ENCODE peak calls at places on chromosomes 16 and 17, in four cellular contexts. J, D, K and Q are unnamed samples.

GRCh38 chr16:52494145-52494544 is 52.8 kb downstream of the TOX3 start:
- DNase-seq in K (no peak), J (no peak), D (no peak), Q (no peak)

GRCh38 chr17:57401556-57402488 is 145.5 kb downstream of the MSI2 start:
- DNase-seq in K (no peak), J (no peak), D (no peak), Q (no peak)

GRCh38 chr16:17666293-17666692 is 195.5 kb upstream of the XYLT1 start:
- DNase-seq in D (no peak), J (no peak), K (no peak), Q (no peak)

GRCh38 chr16:50367777-50368409 is 895 bp downstream of the BRD7 start:
- DNase-seq in K (no peak), J (no peak), D (peak; percentile 56), Q (no peak)

GRCh38 chr16:84738255-84739038 is 38.6 kb downstream of the USP10 start:
- DNase-seq in K (peak; percentile 85), D (peak; percentile 81), J (peak; percentile 79), Q (peak; percentile 72)

GRCh38 chr17:32142857-32143524 is 689 bp downstream of the RHOT1 start:
- DNase-seq in D (peak; percentile 81), K (peak; percentile 83), J (peak; percentile 74), Q (peak; percentile 84)

GRCh38 chr16:13021996-13022395 is 120.6 kb downstream of the SHISA9 start:
- DNase-seq in K (no peak), J (no peak), D (no peak), Q (no peak)

GRCh38 chr17:2954898-2955445 is 108.4 kb downstream of the OR1D5 start:
- DNase-seq in K (no peak), D (peak; percentile 35), J (no peak), Q (no peak)

GRCh38 chr17:193841-194806 is 12.7 kb upstream of the DOC2B start:
- DNase-seq in J (peak; percentile 34), D (no peak), K (peak; percentile 69), Q (peak; percentile 92)

GRCh38 chr16:51390877-51391276 is 239.8 kb upstream of the SALL1 start:
- DNase-seq in D (no peak), J (no peak), K (no peak), Q (no peak)

GRCh38 chr17:27920569-27920968 is 27.4 kb upstream of the LYRM9 start:
- DNase-seq in J (no peak), D (no peak), K (no peak), Q (no peak)

GRCh38 chr17:50618300-50618699 is 16.4 kb upstream of the ABCC3 start:
- DNase-seq in K (no peak), D (no peak), J (no peak), Q (no peak)

GRCh38 chr17:56543280-56543679 is 50.2 kb upstream of the NOG start:
- DNase-seq in K (no peak), D (no peak), J (no peak), Q (no peak)

GRCh38 chr17:68290268-68290954 is 516 bp downstream of the SLC16A6 start:
- DNase-seq in D (no peak), J (peak; percentile 68), K (peak; percentile 91), Q (peak; percentile 66)

GRCh38 chr17:6753006-6753445 is 2.8 kb upstream of the XAF1 start:
- DNase-seq in K (peak; percentile 80), D (peak; percentile 74), J (peak; percentile 72), Q (no peak)

GRCh38 chr17:80882323-80882722 is 109.3 kb upstream of the CHMP6 start:
- DNase-seq in J (peak; percentile 34), D (no peak), K (peak; percentile 46), Q (no peak)

GRCh38 chr17:80751460-80752368 is 207.1 kb downstream of the RPTOR start:
- DNase-seq in D (peak; percentile 45), K (no peak), J (peak; percentile 94), Q (no peak)

GRCh38 chr16:81780350-81780749 is 1.3 kb downstream of the PLCG2 start:
- DNase-seq in D (no peak), J (no peak), K (no peak), Q (no peak)

GRCh38 chr17:72838068-72838467 is 254.4 kb downstream of the SLC39A11 start:
- DNase-seq in J (no peak), D (no peak), K (no peak), Q (no peak)

GRCh38 chr17:38507921-38508569 is 79.8 kb downstream of the ARHGAP23 start:
- DNase-seq in J (no peak), K (no peak), D (no peak), Q (no peak)

GRCh38 chr17:49259663-49260010 is 29.1 kb upstream of the PHOSPHO1 start:
- DNase-seq in J (no peak), K (no peak), D (no peak), Q (no peak)

GRCh38 chr17:66829883-66830282 is 5.0 kb upstream of the CACNG5 start:
- DNase-seq in D (no peak), K (no peak), J (no peak), Q (no peak)

GRCh38 chr16:54957403-54957802 is 26.7 kb downstream of the IRX5 start:
- DNase-seq in K (no peak), J (no peak), D (peak; percentile 6), Q (no peak)

GRCh38 chr16:89711601-89712475 is 8.9 kb downstream of the VPS9D1 start:
- DNase-seq in J (no peak), D (peak; percentile 49), K (peak; percentile 90), Q (no peak)

GRCh38 chr16:49441366-49441780 is 67.8 kb downstream of the C16orf78 start:
- DNase-seq in K (peak; percentile 89), D (peak; percentile 19), J (no peak), Q (no peak)

GRCh38 chr17:48719642-48720262 is 2.6 kb downstream of the PRAC1 start:
- DNase-seq in J (no peak), D (no peak), K (no peak), Q (no peak)

GRCh38 chr16:72787519-72788268 is 260.2 kb downstream of the ZFHX3 start:
- DNase-seq in J (peak; percentile 74), K (peak; percentile 90), D (peak; percentile 94), Q (no peak)

GRCh38 chr17:77881545-77881944 is 77.0 kb upstream of the TNRC6C start:
- DNase-seq in J (peak; percentile 92), K (peak; percentile 98), D (peak; percentile 65), Q (peak; percentile 41)

GRCh38 chr17:74408262-74408661 is 23.6 kb upstream of the GPRC5C start:
- DNase-seq in K (no peak), D (no peak), J (peak; percentile 67), Q (no peak)

GRCh38 chr17:17750881-17751280 is 69.6 kb downstream of the RAI1 start:
- DNase-seq in K (peak; percentile 84), J (no peak), D (no peak), Q (no peak)

GRCh38 chr16:51876934-51877333 is 670.0 kb downstream of the TOX3 start:
- DNase-seq in K (no peak), D (no peak), J (no peak), Q (no peak)

GRCh38 chr16:50040028-50040427 is 15.0 kb downstream of the CNEP1R1 start:
- DNase-seq in J (no peak), D (no peak), K (no peak), Q (no peak)

GRCh38 chr16:63612462-63613227 is 1509.2 kb downstream of the CDH11 start:
- DNase-seq in D (no peak), J (no peak), K (no peak), Q (no peak)

GRCh38 chr17:44121997-44122824 is 1.2 kb downstream of the HDAC5 start:
- DNase-seq in J (no peak), K (no peak), D (no peak), Q (no peak)

GRCh38 chr17:17726721-17727060 is 45.4 kb downstream of the RAI1 start:
- DNase-seq in K (no peak), D (no peak), J (no peak), Q (no peak)

GRCh38 chr17:48048321-48049140 is at the start of gene NFE2L1:
- DNase-seq in D (peak; percentile 96), K (no peak), J (peak; percentile 97), Q (peak; percentile 91)

DNA sequence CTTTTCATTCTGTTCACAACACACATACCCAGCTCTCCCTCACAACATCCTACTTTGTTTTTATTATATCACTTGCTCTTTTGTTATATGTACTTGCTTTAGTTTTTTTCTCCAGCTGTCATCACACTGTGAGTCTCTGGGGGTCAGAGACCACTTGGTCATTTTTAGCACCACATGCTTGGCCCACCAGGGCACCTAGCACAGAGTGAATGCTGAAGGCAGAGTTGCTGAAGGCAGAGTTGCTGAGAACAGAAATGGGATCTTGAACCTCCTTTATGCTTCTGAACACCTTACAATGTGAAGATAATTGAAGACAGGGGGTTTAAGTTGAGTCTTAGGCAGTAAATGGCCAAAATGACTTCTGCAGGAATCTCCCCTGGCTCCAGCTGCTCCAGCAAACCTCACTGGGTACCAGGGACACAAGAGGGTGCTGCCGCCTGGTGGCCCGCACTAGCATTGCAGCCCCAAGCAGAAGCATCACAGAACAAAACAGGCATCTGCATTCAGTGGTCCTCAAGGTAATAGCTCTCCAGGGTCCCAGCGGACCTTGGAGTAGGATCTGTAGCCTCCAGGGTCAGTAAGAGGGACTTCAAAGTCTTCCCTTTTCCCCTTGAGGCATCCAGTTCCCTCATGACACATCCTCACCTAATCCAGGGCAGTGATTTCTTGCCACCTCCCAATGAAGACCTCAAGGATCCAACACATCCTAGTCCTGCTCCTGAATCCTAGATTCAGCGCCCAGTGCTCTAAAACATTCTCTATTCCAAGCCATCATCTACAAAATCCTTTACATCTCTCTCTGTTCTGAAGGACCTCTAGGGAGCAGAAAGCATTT is 1972.6 kb downstream of the TP53TG3F start:
- DNase-seq in D (peak; percentile 2), K (no peak), J (no peak), Q (no peak)
- H3K9me3 ChIP-seq in D (peaks cover 12% of the 10 kb centered on the region), K (peaks cover 30% of the 10 kb centered on the region), J (no peaks in the 10 kb centered on the region), Q (no peaks in the 10 kb centered on the region)

GRCh38 chr17:4944554-4945175 is 3.7 kb downstream of the PFN1 start:
- DNase-seq in K (peak; percentile 84), J (peak; percentile 48), D (no peak), Q (no peak)
- H3K4me1 ChIP-seq in K (peaks cover 62% of the 10 kb centered on the region), J (peaks cover 33% of the 10 kb centered on the region), D (peaks cover 44% of the 10 kb centered on the region), Q (peaks cover 5% of the 10 kb centered on the region)

DNA sequence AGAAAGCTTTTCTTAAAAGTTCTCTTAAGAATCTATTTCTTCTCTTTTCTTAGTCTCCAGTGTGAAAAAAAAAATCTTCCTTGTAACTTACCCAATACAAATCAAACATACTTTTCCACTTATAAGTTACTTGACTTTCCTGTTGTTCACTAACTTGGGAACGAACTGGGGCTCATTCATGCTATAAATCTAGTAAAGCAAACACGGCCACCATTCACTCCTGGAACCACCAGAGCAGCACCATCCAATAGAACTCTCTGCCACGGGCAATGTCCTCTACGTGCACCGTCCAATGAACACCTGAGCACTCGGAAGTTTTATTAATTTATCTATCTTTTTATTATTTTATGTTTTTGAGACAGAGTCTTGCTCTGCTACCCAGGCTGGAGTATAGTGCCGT is 20.7 kb downstream of the SRP68 start:
- DNase-seq in D (no peak), J (no peak), K (no peak), Q (no peak)
- H3K36me3 ChIP-seq in D (peaks cover 77% of the 10 kb centered on the region), J (peaks cover 100% of the 10 kb centered on the region), K (peaks cover 91% of the 10 kb centered on the region), Q (peaks cover 25% of the 10 kb centered on the region)

DNA sequence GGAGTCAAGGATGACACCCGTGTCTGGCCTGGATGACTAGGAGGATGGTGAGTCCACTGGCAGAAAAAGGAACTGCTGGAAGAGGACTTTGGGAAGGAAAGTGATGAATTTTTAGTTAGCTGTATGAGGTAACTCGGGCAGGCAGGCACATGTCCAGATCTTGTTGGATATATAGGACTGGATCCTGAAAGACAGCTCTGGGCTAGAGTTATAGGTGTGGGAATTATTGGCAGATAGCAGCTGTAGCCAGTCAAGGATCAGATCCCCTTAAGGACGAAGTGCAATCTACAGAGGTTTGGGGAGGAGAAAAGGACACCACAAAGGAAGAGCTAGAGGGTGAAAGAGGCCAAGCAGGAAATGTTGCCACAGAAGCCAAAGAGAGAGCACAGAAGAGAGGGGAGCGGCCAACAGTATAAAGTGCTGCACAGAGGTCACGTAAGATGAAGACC is 10.1 kb downstream of the CYB5D1 start:
- DNase-seq in K (no peak), J (no peak), D (no peak), Q (no peak)
- H3K9me3 ChIP-seq in K (no peaks in the 10 kb centered on the region), J (no peaks in the 10 kb centered on the region), D (no peaks in the 10 kb centered on the region), Q (no peaks in the 10 kb centered on the region)